ENCODE peak calls at places on chromosomes 7 and 10, in seven cellular contexts. O is renal cortical epithelial cell; N is cardiac fibroblast; J is posterior vena cava; D is HTR-8/SVneo; M is activated CD4-positive, alpha-beta T cell treated with anti-CD3 and anti-CD28 coated beads, Interleukin-2, amount 10 ng/mL, durations not matched to agents 24 days and 14 days; Y is body of pancreas. T is an unnamed sample.

GRCh38 chr7:57071-57470 is 135.3 kb upstream of the FAM20C start:
- DNase-seq in O (no peak), N (no peak), J (peak), D (no peak), M (no peak), Y (no peak), T (no peak)

GRCh38 chr7:31465285-31465684 is 48.6 kb upstream of the ITPRID1 start:
- DNase-seq in O (no peak), N (no peak), J (no peak), D (no peak), M (no peak), Y (no peak), T (peak)

GRCh38 chr7:29968683-29969457 is 20.7 kb downstream of the SCRN1 start:
- DNase-seq in O (peak), N (peak), J (no peak), D (peak), M (no peak), Y (no peak), T (no peak)

GRCh38 chr10:55183993-55184392 is 383.0 kb upstream of the PCDH15 start:
- DNase-seq in O (peak), N (peak), J (no peak), D (no peak), M (no peak), Y (no peak), T (no peak)

GRCh38 chr7:95897557-95898183 is 125.3 kb downstream of the DYNC1I1 start:
- DNase-seq in O (no peak), N (no peak), J (no peak), D (no peak), M (no peak), Y (no peak), T (no peak)

GRCh38 chr7:142384508-142384922 is 126.7 kb upstream of the PRSS58 start:
- DNase-seq in O (peak), N (peak), J (no peak), D (peak), M (peak), Y (no peak), T (no peak)

GRCh38 chr10:11853468-11853867 is 30.3 kb downstream of the PROSER2 start:
- DNase-seq in O (no peak), N (no peak), J (no peak), D (no peak), M (no peak), Y (no peak), T (no peak)

GRCh38 chr7:22563115-22563514 is 63.1 kb upstream of the STEAP1B start:
- DNase-seq in O (peak), N (no peak), J (no peak), D (no peak), M (peak), Y (no peak), T (no peak)

GRCh38 chr7:2851499-2851898 is 7.4 kb upstream of the GNA12 start:
- DNase-seq in O (no peak), N (no peak), J (no peak), D (no peak), M (peak), Y (no peak), T (no peak)

GRCh38 chr7:112162161-112163020 is 43.8 kb downstream of the DOCK4 start:
- DNase-seq in O (peak), N (peak), J (no peak), D (peak), M (no peak), Y (peak), T (peak)

T was measured in H9.